ENCODE peak calls at places on chromosomes 4 and X, in seven cellular contexts. J is CD8-positive, alpha-beta memory T cell; O is adrenal gland; U is astrocyte; V is SJSA1; Y is tibial artery; E is endodermal cell. B is an unnamed sample. For H3K27me3, the result is how much of the 10 kb centered on the place peaks cover.

GRCh38 chr4:19187104-19187503 is 1064.6 kb upstream of the SLIT2 start:
- DNase-seq in V (no peak), E (no peak), O (no peak), J (no peak), U (peak), Y (no peak), B (no peak)

GRCh38 chrX:52082578-52082977 is 13.6 kb upstream of the MAGED4B start:
- DNase-seq in O (no peak), U (peak), V (peak), Y (no peak), E (no peak), J (no peak), B (no peak)

GRCh38 chrX:78754917-78755316 is 7.4 kb downstream of the LPAR4 start:
- DNase-seq in J (no peak), U (no peak), E (no peak), V (no peak), O (no peak), Y (no peak), B (no peak)

GRCh38 chr4:80036949-80037348 is 36.1 kb downstream of the ANTXR2 start:
- DNase-seq in O (no peak), J (no peak), U (peak), Y (no peak), V (peak), E (no peak), B (peak)

GRCh38 chrX:149898554-149898953 is 17.6 kb downstream of the MAGEA8 start:
- DNase-seq in J (no peak), U (no peak), O (no peak), E (no peak), Y (no peak), V (no peak), B (no peak)

GRCh38 chr4:146643812-146644401 is 5.2 kb downstream of the POU4F2 start:
- DNase-seq in V (no peak), O (no peak), Y (no peak), U (peak), E (no peak), J (no peak), B (no peak)

GRCh38 chrX:155005190-155005589 is 17.3 kb downstream of the F8 start:
- DNase-seq in Y (no peak), O (no peak), E (no peak), J (no peak), U (no peak), V (no peak), B (no peak)

GRCh38 chr4:185710487-185710995 is 101.5 kb downstream of the SORBS2 start:
- DNase-seq in E (no peak), J (no peak), Y (no peak), U (peak), O (peak), V (no peak), B (no peak)

GRCh38 chrX:44308869-44309268 is 34.6 kb downstream of the EFHC2 start:
- DNase-seq in E (no peak), O (no peak), V (no peak), Y (no peak), U (no peak), J (no peak), B (no peak)

GRCh38 chr4:85573270-85573669 is 98.3 kb downstream of the ARHGAP24 start:
- DNase-seq in E (no peak), U (peak), J (no peak), Y (no peak), V (no peak), O (no peak), B (no peak)

DNA sequence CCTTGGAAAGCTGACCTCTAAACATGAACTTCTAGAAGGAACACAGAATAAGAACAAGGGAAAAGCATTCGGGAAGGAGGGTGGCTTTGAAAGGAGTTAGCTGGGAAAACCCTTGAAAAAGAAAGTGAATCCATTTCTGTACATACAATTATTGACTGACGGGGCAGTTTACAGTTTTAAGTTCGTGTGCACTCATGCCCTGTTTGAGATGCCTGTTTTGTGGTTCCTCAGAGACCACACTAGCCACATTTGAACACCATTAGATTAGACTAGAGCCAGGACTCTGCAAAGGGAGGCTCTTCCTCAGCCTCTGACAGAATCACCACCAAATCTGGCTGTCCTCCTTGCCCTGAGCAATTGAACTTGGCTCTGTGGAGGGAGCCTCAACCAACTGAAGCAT is 158.3 kb downstream of the PALLD start:
- DNase-seq in O (no peak), V (no peak), J (no peak), Y (no peak), U (no peak), E (no peak), B (no peak)
- H3K4me3 ChIP-seq in O (no peak), V (no peak), J (no peak), Y (no peak), U (no peak), E (no peak), B (no peak)

GRCh38 chr4:74942251-74942917 is 9.5 kb downstream of the PARM1 start:
- DNase-seq in O (no peak), Y (no peak), U (no peak), J (no peak), E (no peak), V (no peak), B (no peak)

GRCh38 chr4:74944354-74944793 is 11.5 kb downstream of the PARM1 start:
- DNase-seq in Y (no peak), V (no peak), E (no peak), O (no peak), J (no peak), U (no peak), B (no peak)

GRCh38 chr4:74947798-74948197 is 14.9 kb downstream of the PARM1 start:
- DNase-seq in U (no peak), Y (no peak), J (no peak), E (no peak), O (no peak), V (no peak), B (no peak)

GRCh38 chr4:74946196-74946595 is 13.3 kb downstream of the PARM1 start:
- DNase-seq in J (no peak), O (no peak), E (no peak), V (no peak), Y (no peak), U (no peak), B (no peak)

DNA sequence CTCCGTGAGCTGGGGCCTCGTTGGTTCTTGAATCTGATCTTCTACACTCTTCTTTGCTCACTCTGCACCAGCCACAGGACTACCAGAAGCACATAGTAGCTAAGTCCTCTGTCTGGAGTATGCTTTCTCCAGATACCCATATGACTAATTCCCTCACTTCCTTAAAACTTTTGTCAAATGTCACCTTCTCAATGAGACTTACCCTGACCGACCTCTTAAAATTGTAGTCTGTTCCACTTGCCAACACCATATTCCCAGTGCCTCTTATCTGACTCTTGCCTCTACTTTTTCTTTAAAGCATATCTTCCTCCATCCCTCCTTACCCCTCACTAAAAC is 10.0 kb downstream of the PARM1 start:
- DNase-seq in E (no peak), J (no peak), Y (no peak), O (no peak), V (no peak), U (no peak), B (no peak)
- H3K27me3 ChIP-seq in E (under half), J (under half), Y (under half), O (under half), V (under half), U (under half), B (under half)

GRCh38 chrX:119688856-119689455 is 4.0 kb downstream of the SEPTIN6 start:
- DNase-seq in V (no peak), J (peak), U (no peak), O (no peak), E (no peak), Y (no peak), B (peak)
- H3K27ac ChIP-seq in V (no peak), J (peak), U (no peak), O (no peak), E (no peak), Y (no peak), B (peak)

DNA sequence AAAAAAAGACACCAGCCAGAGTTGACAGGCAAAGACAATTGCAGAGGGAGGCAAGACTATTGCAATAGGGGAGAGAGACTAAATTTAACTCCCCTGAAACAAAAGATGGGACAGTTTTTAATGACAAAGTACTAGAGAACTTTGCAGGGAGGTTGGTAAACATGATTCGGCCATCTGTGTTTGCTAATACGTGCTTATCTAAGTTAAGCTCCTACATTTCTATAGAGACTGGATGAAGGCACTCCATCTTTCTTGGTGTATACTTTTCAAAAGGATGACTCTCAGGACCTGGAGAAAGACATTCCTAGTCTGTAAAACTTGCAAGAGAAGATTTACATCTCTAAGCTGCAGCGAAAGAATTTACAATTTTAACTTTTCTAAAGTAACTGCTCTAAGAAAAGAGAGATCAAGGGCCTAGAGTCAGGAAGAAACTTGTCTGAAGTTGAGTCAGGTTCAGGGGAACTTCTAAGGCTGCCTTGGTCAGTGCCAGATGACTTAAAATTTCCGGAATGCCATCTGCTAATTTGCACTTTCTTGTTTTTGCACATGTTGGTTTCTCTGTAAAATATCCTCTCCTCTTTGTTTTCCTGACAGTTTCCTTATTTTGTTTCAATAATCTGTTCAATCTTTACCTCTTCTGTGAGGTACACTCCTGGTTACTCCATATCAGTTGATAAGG is 10.6 kb downstream of the ADAM29 start:
- DNase-seq in V (no peak), O (no peak), U (no peak), Y (no peak), J (no peak), E (no peak), B (no peak)
- H3K4me3 ChIP-seq in V (no peak), O (no peak), U (no peak), Y (no peak), J (no peak), E (no peak), B (no peak)

DNA sequence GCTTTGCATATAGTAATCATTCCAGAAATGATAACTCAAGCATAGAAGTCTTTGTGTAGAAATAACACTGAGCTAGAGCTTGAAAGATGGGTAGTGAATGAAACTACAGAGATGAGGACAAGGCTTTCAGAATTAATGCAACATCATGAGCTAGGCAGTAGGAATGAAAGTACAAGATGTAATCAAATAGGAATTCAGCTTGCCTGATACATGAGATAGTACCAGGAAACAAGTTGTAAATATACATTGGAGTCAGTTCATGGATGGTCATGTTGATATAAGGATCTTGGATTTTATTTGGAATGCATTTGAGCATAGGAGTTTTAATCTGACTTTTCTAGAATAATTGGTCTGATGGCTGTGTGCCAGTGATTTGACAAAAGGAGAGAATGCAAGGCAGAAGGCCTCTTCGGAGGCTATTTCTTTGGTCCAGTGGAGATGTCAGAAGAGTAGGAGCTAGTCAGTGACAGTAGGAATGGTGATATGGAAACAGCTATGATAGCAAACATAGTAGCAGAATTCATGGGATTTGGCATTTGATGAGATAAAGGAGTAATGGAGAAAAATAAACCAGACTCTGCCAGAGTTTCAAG is 206.4 kb upstream of the PACRGL start:
- DNase-seq in J (no peak), E (no peak), V (peak), U (peak), Y (no peak), O (no peak), B (no peak)
- H3K27me3 ChIP-seq in J (under half), E (under half), V (under half), U (under half), Y (under half), O (under half), B (under half)

DNA sequence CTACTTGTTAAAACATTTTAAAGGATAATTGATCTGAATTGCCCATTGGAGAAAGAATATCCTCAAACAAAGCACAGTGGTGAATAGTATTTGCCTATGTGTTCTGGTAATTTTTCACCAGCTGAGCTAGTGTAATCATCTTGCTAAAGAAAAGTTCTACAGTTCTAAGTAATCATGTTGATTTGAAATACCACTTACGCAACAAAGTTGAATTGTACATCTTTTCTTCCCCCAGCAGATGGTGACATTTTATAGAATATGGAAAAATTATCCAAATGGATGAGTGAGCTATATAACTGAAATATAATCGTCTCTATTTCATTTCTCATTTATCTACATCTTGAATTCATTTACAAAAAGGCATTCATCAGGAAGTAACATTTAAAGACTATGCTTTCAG is 9.7 kb upstream of the ZNF674 start:
- DNase-seq in E (no peak), Y (no peak), U (no peak), V (no peak), O (no peak), J (no peak), B (peak)
- H3K27ac ChIP-seq in E (no peak), Y (no peak), U (no peak), V (no peak), O (no peak), J (no peak), B (no peak)

B was measured in CD4-positive, CD25-positive, alpha-beta regulatory T cell.